ENCODE peak calls at places on chromosomes 4 and X, in five cellular contexts. G, L, S, E and A are unnamed samples.

GRCh38 chrX:74119016-74119910 is 184.7 kb upstream of the ZCCHC13 start:
- DNase-seq in G (no peak), L (no peak), S (no peak), E (no peak), A (no peak)

GRCh38 chrX:29434939-29435338 is 780.4 kb upstream of the MAGEB2 start:
- DNase-seq in G (no peak), L (no peak), S (no peak), E (no peak), A (no peak)

GRCh38 chr4:185128272-185129119 is 14.6 kb upstream of the SLC25A4 start:
- DNase-seq in G (peak), L (no peak), S (no peak), E (no peak), A (no peak)

GRCh38 chr4:109826719-109827118 is 1.1 kb upstream of the RRH start:
- DNase-seq in G (no peak), L (no peak), S (no peak), E (no peak), A (no peak)

GRCh38 chrX:108353452-108353851 is 84.8 kb downstream of the COL4A6 start:
- DNase-seq in G (no peak), L (no peak), S (no peak), E (no peak), A (peak)

GRCh38 chrX:124010157-124010556 is 48.7 kb downstream of the STAG2 start:
- DNase-seq in G (no peak), L (no peak), S (no peak), E (no peak), A (no peak)

GRCh38 chr4:15757084-15757483 is 21.0 kb upstream of the CD38 start:
- DNase-seq in G (no peak), L (no peak), S (no peak), E (no peak), A (no peak)

GRCh38 chr4:99301376-99302164 is 10.8 kb upstream of the ADH1A start:
- DNase-seq in G (no peak), L (no peak), S (no peak), E (no peak), A (no peak)

GRCh38 chrX:49838374-49838773 is 9.3 kb downstream of the PAGE4 start:
- DNase-seq in G (peak), L (no peak), S (peak), E (no peak), A (peak)

GRCh38 chrX:66914082-66914481 is 275.2 kb upstream of the EDA2R start:
- DNase-seq in G (peak), L (no peak), S (peak), E (no peak), A (no peak)

GRCh38 chr4:40205259-40206198 is 8.7 kb downstream of the RHOH start:
- DNase-seq in G (no peak), L (no peak), S (no peak), E (peak), A (no peak)

GRCh38 chr4:99061048-99061447 is 27.5 kb downstream of the ADH5 start:
- DNase-seq in G (no peak), L (no peak), S (no peak), E (no peak), A (no peak)

GRCh38 chr4:123453006-123453685 is 56.6 kb downstream of the SPRY1 start:
- DNase-seq in G (no peak), L (no peak), S (no peak), E (no peak), A (no peak)

GRCh38 chrX:117743469-117744251 is 372.9 kb downstream of the KLHL13 start:
- DNase-seq in G (peak), L (no peak), S (peak), E (no peak), A (peak)

GRCh38 chr4:2649604-2650114 is 106.5 kb downstream of the TNIP2 start:
- DNase-seq in G (no peak), L (no peak), S (no peak), E (no peak), A (no peak)

GRCh38 chrX:150363561-150364346 is 637 bp downstream of the MAMLD1 start:
- DNase-seq in G (no peak), L (no peak), S (no peak), E (no peak), A (no peak)

GRCh38 chr4:151798678-151799416 is 38.0 kb upstream of the GATB start:
- DNase-seq in G (no peak), L (no peak), S (no peak), E (peak), A (no peak)

GRCh38 chr4:169492436-169493163 is 119.8 kb downstream of the NEK1 start:
- DNase-seq in G (peak), L (peak), S (peak), E (peak), A (peak)

GRCh38 chr4:13240066-13240465 is 244.1 kb downstream of the RAB28 start:
- DNase-seq in G (no peak), L (no peak), S (no peak), E (no peak), A (no peak)

GRCh38 chr4:110490109-110490508 is 14.2 kb downstream of the ENPEP start:
- DNase-seq in G (no peak), L (no peak), S (no peak), E (no peak), A (no peak)

GRCh38 chr4:107586321-107586720 is 133.7 kb downstream of the PAPSS1 start:
- DNase-seq in G (no peak), L (no peak), S (no peak), E (no peak), A (no peak)

GRCh38 chrX:63275127-63275526 is 76.0 kb downstream of the SPIN4 start:
- DNase-seq in G (peak), L (no peak), S (peak), E (peak), A (peak)

GRCh38 chr4:121034010-121034409 is 38.3 kb downstream of the NDNF start:
- DNase-seq in G (no peak), L (no peak), S (no peak), E (no peak), A (no peak)

GRCh38 chr4:74897390-74897789 is 35.5 kb upstream of the PARM1 start:
- DNase-seq in G (no peak), L (no peak), S (no peak), E (no peak), A (no peak)

GRCh38 chrX:9456250-9457074 is 8.4 kb upstream of the TBL1X start:
- DNase-seq in G (no peak), L (no peak), S (peak), E (no peak), A (no peak)

GRCh38 chr4:163565228-163566040 is 70.9 kb downstream of the TMA16 start:
- DNase-seq in G (no peak), L (no peak), S (no peak), E (no peak), A (peak)

GRCh38 chr4:98143001-98143899 is at the start of gene STPG2:
- DNase-seq in G (peak), L (peak), S (peak), E (peak), A (peak)

GRCh38 chr4:123106741-123107140 is 184.3 kb upstream of the NUDT6 start:
- DNase-seq in G (no peak), L (no peak), S (no peak), E (no peak), A (no peak)

GRCh38 chr4:41362647-41363383 is 106.1 kb downstream of the UCHL1 start:
- DNase-seq in G (no peak), L (peak), S (no peak), E (no peak), A (peak)
- TF ChIP-seq SUZ12 in G (no peak), L (no peak), S (no peak), E (no peak), A (no peak)

DNA sequence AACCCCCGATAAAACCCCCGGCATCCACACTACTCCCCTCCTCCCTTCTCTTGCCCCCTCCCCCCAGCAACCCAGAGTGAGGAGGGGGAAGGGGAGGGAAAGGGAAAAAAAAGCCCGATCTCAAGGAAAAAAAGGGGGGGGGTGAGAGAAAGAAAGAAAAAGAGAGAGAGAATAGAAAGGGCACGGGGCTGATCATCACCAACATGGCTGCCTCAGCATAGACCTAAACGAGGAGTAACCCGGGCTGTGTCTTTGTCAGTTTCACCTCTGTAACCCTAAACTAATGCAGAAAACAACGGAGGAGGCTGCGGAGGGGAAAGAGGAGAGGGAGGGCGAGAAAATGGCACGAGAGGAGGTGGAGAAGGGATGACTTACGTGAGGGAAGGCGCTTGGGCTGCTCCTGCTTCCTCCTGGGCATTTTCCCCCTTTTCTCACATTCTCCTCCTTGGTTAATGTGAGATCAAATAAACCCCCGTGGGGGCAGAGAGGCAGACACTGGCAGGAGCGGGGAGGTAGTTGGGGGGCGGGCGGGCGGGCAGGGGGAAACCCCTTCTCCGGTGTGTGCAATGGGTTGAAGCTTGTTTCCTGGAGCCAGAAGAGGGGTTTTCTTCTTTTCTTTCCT is 522 bp downstream of the ZNF827 start:
- DNase-seq in G (peak), L (no peak), S (no peak), E (no peak), A (peak)
- TF ChIP-seq SUZ12 in G (no peak), L (no peak), S (no peak), E (no peak), A (no peak)

GRCh38 chr4:534101-534575 is 35.1 kb downstream of the PIGG start:
- DNase-seq in G (no peak), L (no peak), S (no peak), E (no peak), A (no peak)

GRCh38 chr4:535924-536281 is 36.9 kb downstream of the PIGG start:
- DNase-seq in G (no peak), L (no peak), S (no peak), E (no peak), A (no peak)

GRCh38 chr4:536351-536972 is 37.5 kb downstream of the PIGG start:
- DNase-seq in G (no peak), L (no peak), S (no peak), E (no peak), A (no peak)

GRCh38 chr4:534576-535151 is 35.7 kb downstream of the PIGG start:
- DNase-seq in G (no peak), L (no peak), S (no peak), E (no peak), A (no peak)

DNA sequence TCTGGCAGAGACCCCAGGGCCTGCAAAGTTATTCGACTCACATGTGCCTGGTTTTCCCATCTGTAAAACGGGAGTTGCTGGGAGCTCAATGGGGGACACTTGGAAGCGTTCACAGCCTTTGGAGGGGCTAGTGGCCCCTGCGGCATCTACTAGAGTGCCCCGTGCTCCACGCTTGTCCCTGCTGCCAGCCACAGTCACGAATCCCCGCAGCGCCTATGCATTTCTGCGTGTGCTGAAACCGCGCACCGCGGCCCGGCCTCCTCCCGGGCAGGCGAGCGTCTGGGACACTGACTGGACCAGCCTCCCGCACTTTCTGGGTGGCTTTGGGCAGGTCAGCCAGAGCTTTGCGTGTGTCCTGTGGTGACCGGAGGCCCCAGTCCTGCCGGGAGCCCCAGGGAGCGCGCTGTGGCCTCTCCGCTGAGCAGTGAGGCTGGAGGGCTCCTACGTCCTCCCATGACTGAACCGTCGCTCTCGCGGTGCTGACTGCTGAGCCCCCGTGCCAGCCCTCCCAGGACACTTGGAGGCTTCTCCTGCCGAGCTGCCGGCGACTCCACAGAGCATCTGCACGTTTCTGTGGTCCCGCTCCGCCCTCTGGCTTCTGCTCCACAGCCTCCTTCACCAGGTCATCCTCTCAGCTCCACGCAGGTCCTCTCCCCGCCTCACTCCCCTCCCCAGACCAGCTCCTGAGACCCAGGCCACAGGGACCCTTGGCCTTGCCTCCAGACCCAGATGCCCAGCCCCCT is 36.3 kb downstream of the PIGG start:
- DNase-seq in G (no peak), L (no peak), S (no peak), E (no peak), A (no peak)
- TF ChIP-seq SUZ12 in G (no peak), L (no peak), S (no peak), E (no peak), A (no peak)

GRCh38 chrX:103253608-103254007 is 1.3 kb downstream of the TCEAL8 start:
- DNase-seq in G (no peak), L (no peak), S (no peak), E (no peak), A (no peak)
- TF ChIP-seq SUZ12 in G (no peak), L (no peak), S (no peak), E (no peak), A (no peak)

GRCh38 chrX:40878821-40879571 is 143.7 kb upstream of the MED14 start:
- DNase-seq in G (no peak), L (no peak), S (no peak), E (no peak), A (peak)
- TF ChIP-seq SUZ12 in G (no peak), L (no peak), S (no peak), E (no peak), A (no peak)

GRCh38 chr4:93770201-93770600 is 58.4 kb upstream of the ATOH1 start:
- DNase-seq in G (no peak), L (no peak), S (no peak), E (no peak), A (no peak)

GRCh38 chr4:93767917-93768316 is 60.6 kb upstream of the ATOH1 start:
- DNase-seq in G (no peak), L (no peak), S (no peak), E (no peak), A (no peak)

GRCh38 chr4:93759506-93759905 is 69.0 kb upstream of the ATOH1 start:
- DNase-seq in G (no peak), L (no peak), S (no peak), E (no peak), A (no peak)

GRCh38 chr4:93760284-93760683 is 68.3 kb upstream of the ATOH1 start:
- DNase-seq in G (no peak), L (no peak), S (no peak), E (no peak), A (no peak)

DNA sequence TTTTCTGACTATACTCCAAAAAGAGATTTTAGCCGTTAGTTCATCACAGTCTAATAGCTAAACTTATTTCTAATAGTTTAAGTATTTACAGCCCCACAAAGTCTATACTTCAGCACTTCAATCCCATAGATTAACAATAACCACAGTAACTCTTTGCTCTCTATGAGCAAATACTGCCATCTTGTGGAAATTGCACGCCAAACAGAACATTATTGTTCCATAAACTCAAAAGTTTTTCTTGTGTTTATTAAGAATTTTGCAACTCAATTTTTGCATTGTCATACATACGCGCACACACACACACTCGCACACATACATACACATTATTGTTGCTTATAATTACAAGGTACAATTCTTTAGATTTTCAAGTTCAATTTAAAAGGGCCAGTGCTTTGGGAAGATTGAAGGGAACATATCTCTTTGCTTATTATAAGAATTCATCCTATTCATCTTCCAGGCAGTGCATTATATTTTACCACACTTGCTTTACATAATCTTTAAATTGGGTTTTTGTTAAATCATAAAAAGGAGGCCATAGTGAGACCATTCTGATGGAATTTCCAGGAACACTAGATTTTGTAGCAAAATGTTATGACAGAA is 63.8 kb upstream of the ATOH1 start:
- DNase-seq in G (peak), L (no peak), S (peak), E (no peak), A (no peak)
- TF ChIP-seq SUZ12 in G (no peak), L (no peak), S (no peak), E (no peak), A (no peak)

GRCh38 chr4:60759518-60760245 is 440.4 kb upstream of the ADGRL3 start:
- DNase-seq in G (no peak), L (no peak), S (no peak), E (no peak), A (no peak)

GRCh38 chr4:60757986-60758385 is 442.1 kb upstream of the ADGRL3 start:
- DNase-seq in G (no peak), L (no peak), S (no peak), E (no peak), A (no peak)
- TF ChIP-seq SUZ12 in G (no peak), L (no peak), S (no peak), E (no peak), A (no peak)